ENCODE peak calls at places on chromosomes 1 and 21, in six cellular contexts. N is stimulated activated CD4-positive, alpha-beta T cell treated with anti-CD3 and anti-CD28 coated beads, Interleukin-12 subunit alpha, Interleukin-12 subunit beta, amount 100 ng/mL, for 4 hours; P is lung microvascular endothelial cell; V is DMS 273 treated with DMSO at 0.1 percent for 48 hours; W is effector CD4-positive, alpha-beta T cell; A is DMS153. H is an unnamed sample.
A peak's percentile ranks its signal among the peaks of the same experiment; 100 is the strongest.

GRCh38 chr1:244918422-244919319 is 54.3 kb upstream of the HNRNPU start:
- DNase-seq in N (peak; percentile 64), P (peak; percentile 20), V (peak; percentile 24), W (peak; percentile 53), A (no peak), H (peak; percentile 22)

GRCh38 chr1:7536891-7537591 is 234.1 kb upstream of the VAMP3 start:
- DNase-seq in N (no peak), P (no peak), V (no peak), W (no peak), A (no peak), H (no peak)

GRCh38 chr1:91619881-91620280 is 119.2 kb downstream of the CDC7 start:
- DNase-seq in N (no peak), P (no peak), V (no peak), W (no peak), A (no peak), H (no peak)

GRCh38 chr1:80218112-80218511 is 1211.6 kb upstream of the ADGRL4 start:
- DNase-seq in N (no peak), P (peak; percentile 38), V (peak; percentile 6), W (no peak), A (peak; percentile 8), H (peak; percentile 65)

GRCh38 chr1:109425391-109425790 is 857 bp downstream of the PSMA5 start:
- DNase-seq in N (no peak), P (peak; percentile 58), V (no peak), W (no peak), A (no peak), H (peak; percentile 47)

GRCh38 chr1:53804791-53805505 is 33.1 kb downstream of the NDC1 start:
- DNase-seq in N (no peak), P (no peak), V (no peak), W (no peak), A (no peak), H (no peak)

GRCh38 chr1:240244968-240245628 is 153.4 kb downstream of the FMN2 start:
- DNase-seq in N (no peak), P (peak; percentile 36), V (no peak), W (no peak), A (no peak), H (no peak)

GRCh38 chr1:46372440-46372839 is 21.7 kb upstream of the FAAH start:
- DNase-seq in N (no peak), P (no peak), V (no peak), W (no peak), A (no peak), H (no peak)

GRCh38 chr1:211196880-211197279 is 62.3 kb upstream of the RCOR3 start:
- DNase-seq in N (no peak), P (no peak), V (no peak), W (no peak), A (no peak), H (no peak)

GRCh38 chr1:56374026-56374974 is 205.1 kb downstream of the PLPP3 start:
- DNase-seq in N (no peak), P (no peak), V (peak; percentile 95), W (no peak), A (no peak), H (no peak)

GRCh38 chr1:228366851-228367741 is 39.5 kb downstream of the TRIM11 start:
- DNase-seq in N (no peak), P (no peak), V (no peak), W (no peak), A (no peak), H (no peak)

GRCh38 chr1:58095183-58095582 is 451.3 kb downstream of the OMA1 start:
- DNase-seq in N (no peak), P (no peak), V (no peak), W (no peak), A (no peak), H (no peak)

GRCh38 chr1:16006552-16007485 is 2.8 kb downstream of the SRARP start:
- DNase-seq in N (no peak), P (no peak), V (no peak), W (no peak), A (no peak), H (peak; percentile 7)

GRCh38 chr1:212512731-212513559 is 80.2 kb downstream of the NENF start:
- DNase-seq in N (no peak), P (no peak), V (no peak), W (no peak), A (no peak), H (peak; percentile 96)

GRCh38 chr21:42937960-42938580 is 12.6 kb upstream of the ERVH48-1 start:
- DNase-seq in N (no peak), P (no peak), V (no peak), W (no peak), A (no peak), H (no peak)

GRCh38 chr1:150765229-150765976 is at the start of gene CTSS:
- DNase-seq in N (no peak), P (peak; percentile 44), V (no peak), W (no peak), A (peak; percentile 54), H (peak; percentile 7)

GRCh38 chr1:11523746-11524464 is 45.0 kb downstream of the DISP3 start:
- DNase-seq in N (no peak), P (no peak), V (no peak), W (no peak), A (no peak), H (no peak)

GRCh38 chr1:24443241-24443656 is 27.6 kb downstream of the NIPAL3 start:
- DNase-seq in N (no peak), P (no peak), V (no peak), W (no peak), A (no peak), H (no peak)

GRCh38 chr1:111141803-111142202 is 1.8 kb downstream of the CEPT1 start:
- DNase-seq in N (no peak), P (no peak), V (no peak), W (no peak), A (no peak), H (no peak)

GRCh38 chr1:228291906-228292608 is 84.2 kb downstream of the OBSCN start:
- DNase-seq in N (no peak), P (no peak), V (no peak), W (no peak), A (no peak), H (no peak)

GRCh38 chr1:45009296-45009865 is 1.7 kb downstream of the HECTD3 start:
- DNase-seq in N (no peak), P (no peak), V (no peak), W (no peak), A (no peak), H (no peak)

GRCh38 chr1:229675396-229675795 is 49.3 kb downstream of the URB2 start:
- DNase-seq in N (no peak), P (no peak), V (no peak), W (no peak), A (no peak), H (no peak)

GRCh38 chr21:33684923-33685560 is 42.7 kb downstream of the ITSN1 start:
- DNase-seq in N (no peak), P (peak; percentile 57), V (no peak), W (no peak), A (no peak), H (peak; percentile 18)

GRCh38 chr1:41783189-41783639 is 135.5 kb downstream of the HIVEP3 start:
- DNase-seq in N (peak; percentile 43), P (peak; percentile 78), V (no peak), W (no peak), A (peak; percentile 82), H (peak; percentile 67)

GRCh38 chr1:86195281-86195680 is 38.7 kb upstream of the COL24A1 start:
- DNase-seq in N (no peak), P (no peak), V (no peak), W (no peak), A (no peak), H (no peak)

GRCh38 chr1:182726941-182727340 is 42.6 kb upstream of the RGS8 start:
- DNase-seq in N (no peak), P (no peak), V (no peak), W (no peak), A (no peak), H (no peak)

GRCh38 chr1:78996791-78997190 is 9.7 kb downstream of the ADGRL4 start:
- DNase-seq in N (no peak), P (no peak), V (no peak), W (no peak), A (no peak), H (no peak)

GRCh38 chr1:52296345-52296744 is 69.7 kb downstream of the CC2D1B start:
- DNase-seq in N (no peak), P (peak; percentile 74), V (peak; percentile 48), W (no peak), A (peak; percentile 38), H (peak; percentile 60)

GRCh38 chr1:66380452-66381212 is 153.3 kb upstream of the SGIP1 start:
- DNase-seq in N (no peak), P (no peak), V (no peak), W (no peak), A (no peak), H (no peak)

GRCh38 chr1:155910621-155911121 is 478 bp downstream of the RIT1 start:
- DNase-seq in N (no peak), P (peak; percentile 59), V (no peak), W (no peak), A (peak; percentile 23), H (peak; percentile 53)

GRCh38 chr1:162361349-162361748 is 15.3 kb downstream of the SPATA46 start:
- DNase-seq in N (no peak), P (no peak), V (no peak), W (no peak), A (no peak), H (no peak)

GRCh38 chr1:175715791-175716190 is 27.6 kb downstream of the TNR start:
- DNase-seq in N (no peak), P (no peak), V (no peak), W (no peak), A (peak; percentile 59), H (no peak)

H was measured in ACHN.